ENCODE peak calls at places on chromosomes 1 and 21, in four cellular contexts. Y, Z, X and J are unnamed samples.

GRCh38 chr1:161486806-161487482 is 18.3 kb upstream of the FCGR2A start:
- DNase-seq in X (peak), Z (peak), Y (peak), J (peak)

GRCh38 chr1:243421784-243422183 is 165.9 kb downstream of the SDCCAG8 start:
- DNase-seq in X (no peak), Z (peak), Y (peak), J (peak)

GRCh38 chr1:19792237-19793002 is 7.3 kb downstream of the TMCO4 start:
- DNase-seq in Z (no peak), X (no peak), Y (no peak), J (no peak)

GRCh38 chr1:229186373-229187056 is 84.4 kb upstream of the RAB4A start:
- DNase-seq in Z (no peak), Y (no peak), X (no peak), J (no peak)

GRCh38 chr1:109933856-109934711 is 23.4 kb downstream of the CSF1 start:
- DNase-seq in Z (peak), Y (peak), X (no peak), J (peak)

GRCh38 chr1:23558872-23559135 is 497 bp downstream of the ID3 start:
- DNase-seq in Y (no peak), X (no peak), Z (peak), J (no peak)

GRCh38 chr1:171841931-171842723 is 829 bp downstream of the DNM3 start:
- DNase-seq in X (peak), Y (peak), Z (no peak), J (no peak)

GRCh38 chr1:200729863-200730262 is 8.8 kb upstream of the CAMSAP2 start:
- DNase-seq in X (no peak), Y (no peak), Z (no peak), J (no peak)

GRCh38 chr1:203351037-203351625 is at the start of gene FMOD:
- DNase-seq in X (no peak), Y (peak), Z (peak), J (peak)

GRCh38 chr21:32813265-32813903 is 41.8 kb upstream of the PAXBP1 start:
- DNase-seq in Z (no peak), X (peak), Y (no peak), J (peak)

GRCh38 chr1:47418122-47418521 is 2.0 kb downstream of the FOXE3 start:
- DNase-seq in X (no peak), Z (no peak), Y (no peak), J (no peak)

GRCh38 chr1:185439727-185440415 is 122.8 kb upstream of the IVNS1ABP start:
- DNase-seq in X (no peak), Z (peak), Y (no peak), J (peak)

GRCh38 chr21:42678618-42679295 is 25.3 kb downstream of the PDE9A start:
- DNase-seq in Y (no peak), X (no peak), Z (no peak), J (no peak)

GRCh38 chr1:228515200-228515834 is 28.1 kb downstream of the RNF187 start:
- DNase-seq in Z (peak), X (peak), Y (peak), J (peak)

GRCh38 chr1:183776731-183777130 is 28.2 kb upstream of the RGL1 start:
- DNase-seq in Z (no peak), Y (peak), X (no peak), J (peak)

GRCh38 chr1:196462101-196462500 is 146.1 kb downstream of the KCNT2 start:
- DNase-seq in Z (no peak), Y (peak), X (no peak), J (no peak)

GRCh38 chr1:171984850-171985485 is 143.7 kb downstream of the DNM3 start:
- DNase-seq in Z (peak), Y (peak), X (no peak), J (peak)

GRCh38 chr1:27655151-27655929 is 16.7 kb downstream of the IFI6 start:
- DNase-seq in X (no peak), Z (peak), Y (no peak), J (no peak)

GRCh38 chr1:62685431-62685859 is 2.7 kb downstream of the DOCK7 start:
- DNase-seq in Y (no peak), X (no peak), Z (peak), J (no peak)

GRCh38 chr1:112808861-112809684 is 93.9 kb upstream of the PPM1J start:
- DNase-seq in X (peak), Z (peak), Y (peak), J (peak)

GRCh38 chr1:916173-917075 is 7.3 kb upstream of the SAMD11 start:
- DNase-seq in Z (no peak), Y (no peak), X (no peak), J (no peak)

GRCh38 chr1:61588736-61589381 is 136.1 kb downstream of the TM2D1 start:
- DNase-seq in Y (peak), X (peak), Z (peak), J (peak)

GRCh38 chr1:174189424-174190062 is 30.2 kb downstream of the RABGAP1L start:
- DNase-seq in Z (no peak), X (no peak), Y (no peak), J (no peak)

GRCh38 chr1:247111259-247111635 is 7.1 kb upstream of the ZNF669 start:
- DNase-seq in Y (no peak), X (no peak), Z (no peak), J (peak)

GRCh38 chr1:117665523-117666274 is 59.9 kb downstream of the TENT5C start:
- DNase-seq in Y (no peak), X (no peak), Z (no peak), J (no peak)

GRCh38 chr1:18751425-18751824 is 108.0 kb downstream of the TAS1R2 start:
- DNase-seq in Y (no peak), X (no peak), Z (no peak), J (no peak)

GRCh38 chr21:39556176-39556575 is 56.6 kb upstream of the B3GALT5 start:
- DNase-seq in Z (no peak), X (peak), Y (no peak), J (peak)

GRCh38 chr1:165434264-165434663 is 10.7 kb downstream of the RXRG start:
- DNase-seq in X (no peak), Z (no peak), Y (no peak), J (no peak)

GRCh38 chr1:215166886-215167285 is 84.3 kb downstream of the KCNK2 start:
- DNase-seq in Y (peak), Z (no peak), X (no peak), J (no peak)

GRCh38 chr1:206108635-206109034 is 8.6 kb downstream of the AVPR1B start:
- DNase-seq in X (no peak), Y (no peak), Z (no peak), J (no peak)

GRCh38 chr1:180251526-180252305 is 21.7 kb downstream of the LHX4 start:
- DNase-seq in Z (no peak), X (no peak), Y (no peak), J (no peak)

GRCh38 chr1:33390550-33390949 is 40.3 kb downstream of the PHC2 start:
- DNase-seq in Y (peak), X (no peak), Z (no peak), J (no peak)

GRCh38 chr1:2949966-2950925 is 71.0 kb upstream of the ACTRT2 start:
- DNase-seq in Y (no peak), X (no peak), Z (no peak), J (no peak)

GRCh38 chr1:64843675-64844074 is 98.8 kb downstream of the RAVER2 start:
- DNase-seq in Z (no peak), X (no peak), Y (no peak), J (no peak)

GRCh38 chr1:112110031-112110430 is 120.6 kb upstream of the KCND3 start:
- DNase-seq in Y (no peak), X (no peak), Z (no peak), J (no peak)

GRCh38 chr1:196651637-196652215 is at the start of gene CFH:
- DNase-seq in X (no peak), Z (peak), Y (peak), J (peak)

GRCh38 chr21:33644383-33645074 is 2.2 kb downstream of the ITSN1 start:
- DNase-seq in Y (peak), Z (no peak), X (no peak), J (no peak)

GRCh38 chr1:118300808-118301207 is 115.8 kb upstream of the SPAG17 start:
- DNase-seq in Y (no peak), X (peak), Z (peak), J (peak)

GRCh38 chr1:182149411-182149965 is 88.0 kb upstream of the ZNF648 start:
- DNase-seq in Y (peak), Z (peak), X (no peak), J (peak)